ENCODE peak calls at places on chromosomes 16 and 17, in eight cellular contexts. One of them, this sample, is unnamed.

GRCh38 chr17:37133131-37133530 is 184.4 kb downstream of the AATF start:
- DNase-seq in amniotic epithelial cell: no peak
- DNase-seq in IMR-90: no peak
- DNase-seq in naive thymus-derived CD4-positive, alpha-beta T cell: no peak
- DNase-seq in T-helper 17 cell: no peak
- DNase-seq in A549: no peak
- DNase-seq in A172: no peak
- DNase-seq in tibial nerve: no peak
- DNase-seq in this sample: no peak

GRCh38 chr16:89018605-89019158 is 41.7 kb upstream of the CBFA2T3 start:
- DNase-seq in amniotic epithelial cell: no peak
- DNase-seq in IMR-90: no peak
- DNase-seq in naive thymus-derived CD4-positive, alpha-beta T cell: no peak
- DNase-seq in T-helper 17 cell: no peak
- DNase-seq in A549: no peak
- DNase-seq in A172: peak; percentile 35
- DNase-seq in tibial nerve: no peak
- DNase-seq in this sample: no peak

GRCh38 chr16:20910781-20911321 is 10.3 kb downstream of the LYRM1 start:
- DNase-seq in amniotic epithelial cell: peak; percentile 90
- DNase-seq in IMR-90: peak; percentile 92
- DNase-seq in naive thymus-derived CD4-positive, alpha-beta T cell: no peak
- DNase-seq in T-helper 17 cell: no peak
- DNase-seq in A549: peak; percentile 57
- DNase-seq in A172: peak; percentile 88
- DNase-seq in tibial nerve: no peak
- DNase-seq in this sample: peak; percentile 95

GRCh38 chr17:74862108-74862901 is 2.6 kb upstream of the GRIN2C start:
- DNase-seq in amniotic epithelial cell: no peak
- DNase-seq in IMR-90: peak; percentile 9
- DNase-seq in naive thymus-derived CD4-positive, alpha-beta T cell: peak; percentile 67
- DNase-seq in T-helper 17 cell: peak; percentile 54
- DNase-seq in A549: peak; percentile 68
- DNase-seq in A172: no peak
- DNase-seq in tibial nerve: peak; percentile 25
- DNase-seq in this sample: no peak

GRCh38 chr17:1491406-1492248 is 859 bp downstream of the MYO1C start:
- DNase-seq in amniotic epithelial cell: no peak
- DNase-seq in IMR-90: no peak
- DNase-seq in naive thymus-derived CD4-positive, alpha-beta T cell: peak; percentile 12
- DNase-seq in T-helper 17 cell: peak; percentile 49
- DNase-seq in A549: no peak
- DNase-seq in A172: no peak
- DNase-seq in tibial nerve: no peak
- DNase-seq in this sample: peak; percentile 28

GRCh38 chr16:10250137-10250850 is 68.1 kb upstream of the GRIN2A start:
- DNase-seq in amniotic epithelial cell: no peak
- DNase-seq in IMR-90: no peak
- DNase-seq in naive thymus-derived CD4-positive, alpha-beta T cell: no peak
- DNase-seq in T-helper 17 cell: no peak
- DNase-seq in A549: no peak
- DNase-seq in A172: no peak
- DNase-seq in tibial nerve: no peak
- DNase-seq in this sample: no peak

GRCh38 chr16:27819356-27819755 is 244.2 kb downstream of the GSG1L start:
- DNase-seq in amniotic epithelial cell: no peak
- DNase-seq in IMR-90: no peak
- DNase-seq in naive thymus-derived CD4-positive, alpha-beta T cell: no peak
- DNase-seq in T-helper 17 cell: no peak
- DNase-seq in A549: no peak
- DNase-seq in A172: no peak
- DNase-seq in tibial nerve: no peak
- DNase-seq in this sample: no peak

GRCh38 chr17:77615672-77616242 is 342.7 kb upstream of the TNRC6C start:
- DNase-seq in amniotic epithelial cell: no peak
- DNase-seq in IMR-90: no peak
- DNase-seq in naive thymus-derived CD4-positive, alpha-beta T cell: no peak
- DNase-seq in T-helper 17 cell: no peak
- DNase-seq in A549: peak; percentile 76
- DNase-seq in A172: no peak
- DNase-seq in tibial nerve: no peak
- DNase-seq in this sample: no peak

GRCh38 chr17:28865946-28866752 is 11.3 kb downstream of the ERAL1 start:
- DNase-seq in amniotic epithelial cell: no peak
- DNase-seq in IMR-90: no peak
- DNase-seq in naive thymus-derived CD4-positive, alpha-beta T cell: no peak
- DNase-seq in T-helper 17 cell: no peak
- DNase-seq in A549: no peak
- DNase-seq in A172: no peak
- DNase-seq in tibial nerve: no peak
- DNase-seq in this sample: no peak

GRCh38 chr16:15031179-15031578 is 24.7 kb downstream of the NTAN1 start:
- DNase-seq in amniotic epithelial cell: no peak
- DNase-seq in IMR-90: no peak
- DNase-seq in naive thymus-derived CD4-positive, alpha-beta T cell: no peak
- DNase-seq in T-helper 17 cell: no peak
- DNase-seq in A549: no peak
- DNase-seq in A172: no peak
- DNase-seq in tibial nerve: no peak
- DNase-seq in this sample: no peak

GRCh38 chr17:35189291-35189690 is 4.9 kb downstream of the SLC35G3 start:
- DNase-seq in amniotic epithelial cell: no peak
- DNase-seq in IMR-90: no peak
- DNase-seq in naive thymus-derived CD4-positive, alpha-beta T cell: no peak
- DNase-seq in T-helper 17 cell: no peak
- DNase-seq in A549: no peak
- DNase-seq in A172: peak; percentile 43
- DNase-seq in tibial nerve: no peak
- DNase-seq in this sample: peak; percentile 27

GRCh38 chr17:2865228-2865627 is 69.0 kb downstream of the RAP1GAP2 start:
- DNase-seq in amniotic epithelial cell: no peak
- DNase-seq in IMR-90: no peak
- DNase-seq in naive thymus-derived CD4-positive, alpha-beta T cell: no peak
- DNase-seq in T-helper 17 cell: no peak
- DNase-seq in A549: no peak
- DNase-seq in A172: no peak
- DNase-seq in tibial nerve: no peak
- DNase-seq in this sample: no peak

GRCh38 chr17:54898576-54898975 is 2.1 kb upstream of the TOM1L1 start:
- DNase-seq in amniotic epithelial cell: no peak
- DNase-seq in IMR-90: no peak
- DNase-seq in naive thymus-derived CD4-positive, alpha-beta T cell: no peak
- DNase-seq in T-helper 17 cell: no peak
- DNase-seq in A549: no peak
- DNase-seq in A172: no peak
- DNase-seq in tibial nerve: no peak
- DNase-seq in this sample: no peak

GRCh38 chr17:69870751-69871199 is 204.2 kb upstream of the KCNJ16 start:
- DNase-seq in amniotic epithelial cell: peak; percentile 4
- DNase-seq in IMR-90: peak; percentile 88
- DNase-seq in naive thymus-derived CD4-positive, alpha-beta T cell: no peak
- DNase-seq in T-helper 17 cell: no peak
- DNase-seq in A549: no peak
- DNase-seq in A172: no peak
- DNase-seq in tibial nerve: no peak
- DNase-seq in this sample: no peak

GRCh38 chr17:45983614-45984310 is 15.3 kb upstream of the STH start:
- DNase-seq in amniotic epithelial cell: no peak
- DNase-seq in IMR-90: no peak
- DNase-seq in naive thymus-derived CD4-positive, alpha-beta T cell: no peak
- DNase-seq in T-helper 17 cell: no peak
- DNase-seq in A549: no peak
- DNase-seq in A172: no peak
- DNase-seq in tibial nerve: no peak
- DNase-seq in this sample: no peak